ENCODE peak calls at places on chromosomes 4 and X, in five cellular contexts. One of them, this sample, is unnamed.

GRCh38 chr4:185005209-185005819 is 13.0 kb upstream of the HELT start:
- DNase-seq in H9: peak
- DNase-seq in GM23338: peak
- DNase-seq in neural progenitor cell: peak
- DNase-seq in astrocyte: peak
- DNase-seq in this sample: peak

GRCh38 chrX:47112316-47112954 is 32.1 kb downstream of the NDUFB11 start:
- DNase-seq in H9: peak
- DNase-seq in neural progenitor cell: no peak
- DNase-seq in astrocyte: peak
- DNase-seq in GM23338: peak
- DNase-seq in this sample: no peak

GRCh38 chr4:83392562-83392961 is 57.9 kb upstream of the HPSE start:
- DNase-seq in GM23338: no peak
- DNase-seq in astrocyte: no peak
- DNase-seq in H9: no peak
- DNase-seq in neural progenitor cell: no peak
- DNase-seq in this sample: no peak

GRCh38 chr4:78629991-78630541 is 78.5 kb downstream of the ANXA3 start:
- DNase-seq in H9: no peak
- DNase-seq in astrocyte: no peak
- DNase-seq in GM23338: no peak
- DNase-seq in neural progenitor cell: no peak
- DNase-seq in this sample: no peak

GRCh38 chrX:85622635-85623034 is 243.2 kb upstream of the POF1B start:
- DNase-seq in astrocyte: no peak
- DNase-seq in neural progenitor cell: no peak
- DNase-seq in GM23338: no peak
- DNase-seq in H9: no peak
- DNase-seq in this sample: no peak

GRCh38 chr4:86099348-86099747 is 260.5 kb downstream of the MAPK10 start:
- DNase-seq in GM23338: peak
- DNase-seq in astrocyte: no peak
- DNase-seq in H9: peak
- DNase-seq in neural progenitor cell: no peak
- DNase-seq in this sample: no peak

GRCh38 chrX:40176979-40177430 is 79.2 kb upstream of the BCOR start:
- DNase-seq in astrocyte: no peak
- DNase-seq in neural progenitor cell: peak
- DNase-seq in GM23338: peak
- DNase-seq in H9: peak
- DNase-seq in this sample: no peak

GRCh38 chr4:34196375-34196774 is 2047.9 kb downstream of the ARAP2 start:
- DNase-seq in astrocyte: no peak
- DNase-seq in neural progenitor cell: no peak
- DNase-seq in GM23338: no peak
- DNase-seq in H9: no peak
- DNase-seq in this sample: no peak

GRCh38 chr4:111434581-111434980 is 710.7 kb upstream of the FAM241A start:
- DNase-seq in H9: no peak
- DNase-seq in neural progenitor cell: no peak
- DNase-seq in GM23338: no peak
- DNase-seq in astrocyte: peak
- DNase-seq in this sample: peak

GRCh38 chrX:107736781-107737531 is 38.6 kb downstream of the TSC22D3 start:
- DNase-seq in H9: peak
- DNase-seq in GM23338: peak
- DNase-seq in astrocyte: no peak
- DNase-seq in neural progenitor cell: no peak
- DNase-seq in this sample: peak

GRCh38 chrX:153717445-153717844 is 6.7 kb downstream of the BCAP31 start:
- DNase-seq in GM23338: no peak
- DNase-seq in H9: no peak
- DNase-seq in astrocyte: no peak
- DNase-seq in neural progenitor cell: no peak
- DNase-seq in this sample: no peak

GRCh38 chr4:15400911-15401671 is 26.7 kb upstream of the C1QTNF7 start:
- DNase-seq in GM23338: no peak
- DNase-seq in neural progenitor cell: no peak
- DNase-seq in astrocyte: peak
- DNase-seq in H9: no peak
- DNase-seq in this sample: peak

GRCh38 chrX:13717697-13718483 is 16.5 kb downstream of the TRAPPC2 start:
- DNase-seq in astrocyte: peak
- DNase-seq in GM23338: no peak
- DNase-seq in H9: no peak
- DNase-seq in neural progenitor cell: no peak
- DNase-seq in this sample: no peak

GRCh38 chr4:185991750-185992149 is 77.2 kb upstream of the TLR3 start:
- DNase-seq in neural progenitor cell: no peak
- DNase-seq in astrocyte: no peak
- DNase-seq in GM23338: no peak
- DNase-seq in H9: no peak
- DNase-seq in this sample: no peak

GRCh38 chr4:52317361-52317879 is 266.3 kb downstream of the SPATA18 start:
- DNase-seq in GM23338: no peak
- DNase-seq in neural progenitor cell: no peak
- DNase-seq in astrocyte: no peak
- DNase-seq in H9: no peak
- DNase-seq in this sample: peak

GRCh38 chr4:89653012-89653411 is 183.9 kb downstream of the SNCA start:
- DNase-seq in astrocyte: no peak
- DNase-seq in H9: no peak
- DNase-seq in GM23338: no peak
- DNase-seq in neural progenitor cell: peak
- DNase-seq in this sample: no peak

GRCh38 chrX:68953331-68953730 is 124.5 kb downstream of the EFNB1 start:
- DNase-seq in astrocyte: no peak
- DNase-seq in H9: no peak
- DNase-seq in GM23338: no peak
- DNase-seq in neural progenitor cell: no peak
- DNase-seq in this sample: no peak

GRCh38 chr4:176300036-176300435 is 19.7 kb upstream of the SPCS3 start:
- DNase-seq in H9: no peak
- DNase-seq in GM23338: no peak
- DNase-seq in astrocyte: no peak
- DNase-seq in neural progenitor cell: no peak
- DNase-seq in this sample: no peak

GRCh38 chr4:11480683-11481082 is 52.0 kb upstream of the HS3ST1 start:
- DNase-seq in H9: no peak
- DNase-seq in neural progenitor cell: no peak
- DNase-seq in GM23338: no peak
- DNase-seq in astrocyte: no peak
- DNase-seq in this sample: peak

GRCh38 chrX:13661735-13662536 is 9.0 kb downstream of the TCEANC start:
- DNase-seq in GM23338: no peak
- DNase-seq in neural progenitor cell: no peak
- DNase-seq in H9: no peak
- DNase-seq in astrocyte: no peak
- DNase-seq in this sample: no peak

GRCh38 chr4:168664242-168664897 is 167.5 kb downstream of the PALLD start:
- DNase-seq in GM23338: no peak
- DNase-seq in neural progenitor cell: no peak
- DNase-seq in astrocyte: peak
- DNase-seq in H9: no peak
- DNase-seq in this sample: peak

GRCh38 chrX:101395789-101396188 is 5.0 kb downstream of the RPL36A start:
- DNase-seq in neural progenitor cell: no peak
- DNase-seq in astrocyte: no peak
- DNase-seq in H9: no peak
- DNase-seq in GM23338: no peak
- DNase-seq in this sample: no peak

GRCh38 chrX:68261060-68261672 is 172.1 kb downstream of the OPHN1 start:
- DNase-seq in H9: no peak
- DNase-seq in GM23338: no peak
- DNase-seq in astrocyte: peak
- DNase-seq in neural progenitor cell: no peak
- DNase-seq in this sample: peak

GRCh38 chr4:37615720-37616063 is 70.5 kb downstream of the RELL1 start:
- DNase-seq in GM23338: no peak
- DNase-seq in astrocyte: no peak
- DNase-seq in H9: no peak
- DNase-seq in neural progenitor cell: no peak
- DNase-seq in this sample: no peak

GRCh38 chrX:22395372-22395771 is 122.7 kb downstream of the CBLL2 start:
- DNase-seq in neural progenitor cell: no peak
- DNase-seq in astrocyte: peak
- DNase-seq in GM23338: no peak
- DNase-seq in H9: no peak
- DNase-seq in this sample: peak

GRCh38 chrX:24012266-24012665 is 14.7 kb downstream of the KLHL15 start:
- DNase-seq in astrocyte: no peak
- DNase-seq in neural progenitor cell: no peak
- DNase-seq in H9: no peak
- DNase-seq in GM23338: no peak
- DNase-seq in this sample: no peak

GRCh38 chrX:115054876-115055275 is 37.5 kb upstream of the IL13RA2 start:
- DNase-seq in H9: no peak
- DNase-seq in neural progenitor cell: no peak
- DNase-seq in GM23338: no peak
- DNase-seq in astrocyte: no peak
- DNase-seq in this sample: no peak

GRCh38 chr4:118869808-118870342 is 18.8 kb upstream of the SYNPO2 start:
- DNase-seq in neural progenitor cell: no peak
- DNase-seq in H9: no peak
- DNase-seq in GM23338: peak
- DNase-seq in astrocyte: peak
- DNase-seq in this sample: no peak

GRCh38 chr4:118867311-118868067 is 21.2 kb upstream of the SYNPO2 start:
- DNase-seq in astrocyte: no peak
- DNase-seq in neural progenitor cell: no peak
- DNase-seq in H9: no peak
- DNase-seq in GM23338: no peak
- DNase-seq in this sample: no peak

DNA sequence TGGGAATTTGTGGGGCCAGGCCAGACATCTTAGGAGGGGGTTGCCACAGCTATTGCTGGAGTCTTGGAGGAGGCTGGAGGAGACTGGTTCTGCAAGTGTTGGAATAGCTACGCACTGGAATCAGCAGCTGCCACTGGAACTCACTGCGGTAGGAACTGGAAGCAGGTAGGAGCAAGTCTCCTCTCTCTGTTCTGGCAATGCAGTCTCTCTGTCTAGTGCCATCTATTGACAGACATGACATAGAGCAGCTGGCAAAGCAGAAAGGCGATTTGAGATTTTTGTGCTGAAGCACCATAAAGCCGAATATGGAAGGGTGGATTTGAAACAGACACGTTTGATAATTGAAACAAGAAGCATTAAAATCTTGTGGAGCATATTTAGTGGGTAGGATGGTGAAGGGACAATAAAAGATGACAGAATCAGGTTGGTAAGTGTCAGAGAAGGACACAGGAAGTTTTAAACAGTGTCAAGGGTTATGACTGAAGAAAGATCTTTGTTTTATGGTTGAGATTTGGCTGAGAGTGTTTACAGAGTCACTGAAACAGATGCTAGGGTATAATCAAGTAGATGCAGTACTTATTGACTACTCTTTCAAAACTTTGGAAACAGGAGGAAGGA is 23.5 kb upstream of the SYNPO2 start:
- DNase-seq in GM23338: peak
- DNase-seq in H9: peak
- DNase-seq in neural progenitor cell: peak
- DNase-seq in astrocyte: peak
- DNase-seq in this sample: peak
- H3K4me2 ChIP-seq in GM23338: peak
- H3K4me2 ChIP-seq in H9: no peak
- H3K4me2 ChIP-seq in neural progenitor cell: no peak
- H3K4me2 ChIP-seq in astrocyte: peak
- H3K4me2 ChIP-seq in this sample: peak

GRCh38 chr4:163666335-163666888 is 171.9 kb downstream of the TMA16 start:
- DNase-seq in neural progenitor cell: no peak
- DNase-seq in astrocyte: no peak
- DNase-seq in H9: no peak
- DNase-seq in GM23338: no peak
- DNase-seq in this sample: no peak
- H3K4me2 ChIP-seq in neural progenitor cell: no peak
- H3K4me2 ChIP-seq in astrocyte: no peak
- H3K4me2 ChIP-seq in H9: no peak
- H3K4me2 ChIP-seq in GM23338: no peak
- H3K4me2 ChIP-seq in this sample: no peak

DNA sequence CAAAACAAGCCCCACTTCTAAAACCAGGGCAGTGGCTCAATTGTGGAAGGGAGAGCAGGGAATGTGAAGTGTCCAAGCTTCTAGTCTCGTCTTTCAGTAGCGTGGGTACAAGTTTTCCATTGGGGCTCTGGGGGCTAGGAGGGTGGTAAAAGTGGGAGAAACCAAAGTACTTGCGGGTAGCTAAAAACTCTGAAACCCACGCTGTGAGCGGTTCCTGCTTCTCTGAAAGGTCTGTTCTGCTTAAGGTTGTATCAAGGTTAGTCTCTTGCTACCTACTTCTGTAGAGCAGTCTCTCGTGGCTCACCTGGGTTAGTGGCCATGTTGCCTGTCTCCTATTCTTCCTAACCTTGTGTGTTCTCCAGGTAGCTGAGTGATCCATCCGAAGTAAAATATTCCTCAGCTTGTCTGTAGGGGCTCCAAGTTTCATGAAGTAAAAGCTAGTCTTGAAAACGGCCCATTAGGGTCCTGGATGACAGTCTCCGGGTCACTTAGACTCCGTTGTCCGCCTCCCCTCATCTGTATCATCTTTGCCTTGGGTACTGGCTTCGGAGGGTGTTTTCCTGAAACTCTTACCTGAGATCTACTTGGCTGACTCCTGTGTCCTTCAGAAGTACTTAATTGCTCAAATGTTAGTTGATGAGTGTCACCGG is 1.9 kb upstream of the WDR1 start:
- DNase-seq in GM23338: no peak
- DNase-seq in neural progenitor cell: no peak
- DNase-seq in H9: no peak
- DNase-seq in astrocyte: no peak
- DNase-seq in this sample: no peak
- H3K4me2 ChIP-seq in GM23338: peak
- H3K4me2 ChIP-seq in neural progenitor cell: peak
- H3K4me2 ChIP-seq in H9: no peak
- H3K4me2 ChIP-seq in astrocyte: peak
- H3K4me2 ChIP-seq in this sample: no peak

DNA sequence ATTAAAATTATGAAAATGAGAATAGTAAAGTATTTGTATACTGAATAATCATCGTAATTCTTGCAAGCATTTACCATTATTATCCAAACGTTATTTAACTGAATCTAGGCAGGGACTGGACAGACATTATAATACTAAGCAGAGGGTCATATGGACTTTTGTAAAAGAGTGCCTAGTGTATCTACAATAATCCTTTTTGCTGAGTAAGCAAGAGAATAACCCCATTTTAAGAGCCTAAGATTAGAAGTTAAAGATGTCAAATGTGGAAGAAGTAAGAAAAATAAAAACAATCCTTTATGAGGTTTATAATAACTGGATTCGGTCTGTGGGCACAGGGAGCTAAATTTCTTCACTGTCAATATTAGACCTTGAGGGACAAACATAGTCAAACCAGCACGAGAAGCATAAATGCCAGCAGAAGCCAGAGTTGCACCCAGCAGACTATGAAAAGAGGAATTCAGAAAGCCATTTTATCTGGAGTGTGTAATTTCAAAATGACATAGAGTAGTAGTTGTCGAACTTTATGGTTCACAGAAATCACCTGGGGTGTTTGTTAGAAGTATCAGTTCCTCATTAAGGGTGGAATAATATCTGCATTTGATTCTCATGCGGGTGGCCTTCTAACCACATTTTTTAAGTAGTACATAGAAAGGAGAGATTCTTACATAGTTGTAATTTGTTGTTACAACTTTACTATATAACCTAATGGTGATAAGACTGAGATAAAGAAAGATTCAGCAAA is 39.7 kb upstream of the DCLK2 start:
- DNase-seq in H9: no peak
- DNase-seq in astrocyte: no peak
- DNase-seq in neural progenitor cell: no peak
- DNase-seq in GM23338: no peak
- DNase-seq in this sample: no peak
- H3K4me2 ChIP-seq in H9: no peak
- H3K4me2 ChIP-seq in astrocyte: no peak
- H3K4me2 ChIP-seq in neural progenitor cell: no peak
- H3K4me2 ChIP-seq in GM23338: no peak
- H3K4me2 ChIP-seq in this sample: no peak

This sample was measured in PC-3.